ENCODE peak calls at places on chromosomes 1 and 21, in ten cellular contexts. R, N, V, O, L, C, F, W, D and A are unnamed samples.

GRCh38 chr1:150371110-150371509 is 7.2 kb downstream of the RPRD2 start:
- DNase-seq in L (no peak), R (no peak), V (no peak), W (no peak), F (no peak), C (no peak), O (no peak), N (no peak), D (no peak), A (no peak)

GRCh38 chr1:244403431-244403830 is 48.3 kb downstream of the ADSS2 start:
- DNase-seq in N (no peak), D (no peak), C (no peak), O (no peak), R (no peak), F (no peak), L (no peak), W (no peak), V (no peak), A (no peak)

GRCh38 chr1:231629132-231629531 is 2.5 kb downstream of the DISC1 start:
- DNase-seq in R (no peak), V (peak), L (no peak), W (no peak), O (no peak), N (no peak), D (peak), C (no peak), F (no peak), A (no peak)

GRCh38 chr1:242477944-242478343 is 46.6 kb downstream of the PLD5 start:
- DNase-seq in L (no peak), O (no peak), N (no peak), V (no peak), D (no peak), W (no peak), R (no peak), F (peak), C (no peak), A (no peak)

GRCh38 chr21:43868461-43868860 is 3.4 kb downstream of the AGPAT3 start:
- DNase-seq in C (no peak), R (no peak), O (no peak), N (no peak), D (no peak), F (no peak), W (no peak), L (no peak), V (no peak), A (no peak)

GRCh38 chr1:247373721-247374141 is 42.1 kb upstream of the ZNF496 start:
- DNase-seq in R (peak), F (no peak), L (no peak), O (no peak), N (no peak), C (no peak), W (peak), V (peak), D (peak), A (no peak)

GRCh38 chr21:46191257-46191685 is 7.0 kb upstream of the SPATC1L start:
- DNase-seq in R (no peak), V (no peak), C (no peak), D (no peak), F (no peak), W (no peak), L (peak), N (peak), O (no peak), A (no peak)

GRCh38 chr1:38941527-38942019 is at the start of gene RHBDL2:
- DNase-seq in R (no peak), O (peak), V (no peak), W (no peak), F (no peak), D (no peak), C (no peak), N (no peak), L (no peak), A (no peak)

GRCh38 chr1:223421676-223422075 is 28.5 kb downstream of the CCDC185 start:
- DNase-seq in D (no peak), N (no peak), F (peak), V (no peak), L (no peak), W (no peak), O (no peak), R (no peak), C (no peak), A (no peak)

GRCh38 chr1:33612877-33613487 is 140.5 kb downstream of the ZSCAN20 start:
- DNase-seq in V (peak), F (peak), W (no peak), D (peak), L (peak), O (peak), C (peak), N (peak), R (no peak), A (peak)

GRCh38 chr1:228552596-228553176 is 65.5 kb downstream of the RNF187 start:
- DNase-seq in C (no peak), W (no peak), D (no peak), V (no peak), L (no peak), F (no peak), R (no peak), N (no peak), O (no peak), A (no peak)

GRCh38 chr1:89892816-89893215 is 72.0 kb downstream of the LRRC8D start:
- DNase-seq in W (no peak), C (no peak), D (no peak), V (no peak), F (no peak), O (no peak), L (no peak), N (no peak), R (no peak), A (no peak)

GRCh38 chr1:196059210-196059609 is 549.0 kb downstream of the KCNT2 start:
- DNase-seq in C (no peak), F (no peak), D (no peak), L (no peak), N (no peak), W (no peak), O (no peak), R (no peak), V (no peak), A (no peak)

GRCh38 chr1:109170051-109170775 is 43.5 kb upstream of the SARS1 start:
- DNase-seq in C (no peak), V (no peak), O (no peak), L (no peak), D (peak), R (no peak), W (no peak), F (no peak), N (no peak), A (no peak)

GRCh38 chr1:216186816-216187215 is 236.4 kb downstream of the USH2A start:
- DNase-seq in W (no peak), V (no peak), F (no peak), L (no peak), R (no peak), O (no peak), C (no peak), D (no peak), N (no peak), A (no peak)

GRCh38 chr1:32967863-32968571 is 3.4 kb upstream of the RNF19B start:
- DNase-seq in W (no peak), D (no peak), F (no peak), R (no peak), N (no peak), V (no peak), O (no peak), C (no peak), L (no peak), A (no peak)

GRCh38 chr1:196678510-196678884 is 26.7 kb downstream of the CFH start:
- DNase-seq in F (no peak), D (no peak), R (no peak), W (no peak), C (no peak), N (peak), L (peak), O (peak), V (no peak), A (no peak)

GRCh38 chr1:177858222-177858894 is 111.5 kb downstream of the SEC16B start:
- DNase-seq in D (no peak), V (no peak), O (no peak), W (no peak), F (peak), C (peak), N (no peak), L (no peak), R (no peak), A (no peak)

GRCh38 chr1:239858058-239858457 is 233.6 kb upstream of the FMN2 start:
- DNase-seq in W (no peak), D (no peak), O (no peak), V (no peak), F (no peak), C (no peak), L (peak), N (peak), R (no peak), A (no peak)

GRCh38 chr1:53089478-53090226 is 27.6 kb downstream of the PODN start:
- DNase-seq in R (no peak), L (no peak), D (no peak), N (no peak), W (no peak), C (no peak), O (no peak), F (no peak), V (no peak), A (no peak)

GRCh38 chr1:99481391-99481996 is 164.4 kb upstream of the PALMD start:
- DNase-seq in W (no peak), O (peak), R (no peak), D (peak), L (peak), N (peak), C (peak), F (peak), V (peak), A (no peak)

GRCh38 chr1:87329051-87329755 is 523 bp downstream of the LMO4 start:
- DNase-seq in D (peak), V (peak), C (no peak), L (no peak), N (no peak), R (peak), W (peak), F (peak), O (peak), A (peak)

GRCh38 chr1:228830954-228831481 is 95.7 kb downstream of the RHOU start:
- DNase-seq in V (peak), D (no peak), R (no peak), O (peak), L (peak), C (no peak), F (no peak), N (no peak), W (no peak), A (no peak)